ENCODE peak calls at places on chromosomes 2 and 18, in nine cellular contexts. M is heart left ventricle; G is left lung; D is IMR-90; X is astrocyte of the spinal cord; U is brain microvascular endothelial cell; J is astrocyte; W is CD8-positive, alpha-beta memory T cell; H is coronary artery. Z is an unnamed sample.
A peak's percentile ranks its signal among the peaks of the same experiment; 100 is the strongest.

GRCh38 chr18:80253871-80254492 is 6.7 kb upstream of the PARD6G start:
- DNase-seq in M (no peak), G (no peak), D (no peak), X (no peak), U (no peak), J (no peak), W (no peak), H (peak; percentile 35), Z (no peak)

GRCh38 chr18:8661754-8662573 is 43.4 kb upstream of the MTCL1 start:
- DNase-seq in M (no peak), G (no peak), D (peak; percentile 28), X (peak; percentile 76), U (peak; percentile 48), J (peak; percentile 67), W (no peak), H (no peak), Z (peak; percentile 42)

GRCh38 chr2:108949316-108950299 is 39.4 kb downstream of the EDAR start:
- DNase-seq in M (no peak), G (no peak), D (no peak), X (no peak), U (no peak), J (no peak), W (no peak), H (no peak), Z (no peak)

GRCh38 chr2:36477315-36477714 is 120.7 kb downstream of the FEZ2 start:
- DNase-seq in M (no peak), G (no peak), D (no peak), X (no peak), U (no peak), J (no peak), W (no peak), H (no peak), Z (no peak)

GRCh38 chr2:100106460-100106859 is 35.9 kb downstream of the AFF3 start:
- DNase-seq in M (no peak), G (no peak), D (peak; percentile 45), X (peak; percentile 32), U (no peak), J (no peak), W (no peak), H (no peak), Z (no peak)

GRCh38 chr2:232365621-232366321 is 12.8 kb upstream of the ALPP start:
- DNase-seq in M (no peak), G (no peak), D (peak; percentile 21), X (peak; percentile 19), U (peak; percentile 48), J (peak; percentile 42), W (no peak), H (no peak), Z (peak; percentile 50)

GRCh38 chr18:51275712-51276473 is 78.4 kb upstream of the MEX3C start:
- DNase-seq in M (peak; percentile 63), G (no peak), D (peak; percentile 0), X (peak; percentile 34), U (peak; percentile 44), J (no peak), W (no peak), H (no peak), Z (no peak)

GRCh38 chr2:43455735-43456642 is 139.8 kb downstream of the THADA start:
- DNase-seq in M (no peak), G (no peak), D (peak; percentile 75), X (peak; percentile 94), U (peak; percentile 67), J (peak; percentile 91), W (no peak), H (no peak), Z (peak; percentile 83)

GRCh38 chr2:7950035-7950612 is 731.7 kb upstream of the ID2 start:
- DNase-seq in M (no peak), G (no peak), D (no peak), X (no peak), U (peak; percentile 27), J (peak; percentile 14), W (no peak), H (no peak), Z (peak; percentile 8)

GRCh38 chr2:18436408-18437077 is 123.9 kb downstream of the RDH14 start:
- DNase-seq in M (no peak), G (no peak), D (peak; percentile 70), X (peak; percentile 43), U (peak; percentile 44), J (peak; percentile 62), W (no peak), H (no peak), Z (no peak)

GRCh38 chr2:121087117-121087516 is 197.9 kb downstream of the TFCP2L1 start:
- DNase-seq in M (no peak), G (no peak), D (no peak), X (no peak), U (no peak), J (no peak), W (no peak), H (no peak), Z (no peak)

GRCh38 chr2:167140767-167141166 is 252.5 kb downstream of the XIRP2 start:
- DNase-seq in M (peak; percentile 40), G (no peak), D (peak; percentile 100), X (peak; percentile 97), U (peak; percentile 99), J (peak; percentile 99), W (no peak), H (no peak), Z (peak; percentile 96)

GRCh38 chr18:55582325-55582724 is 5.7 kb downstream of the TCF4 start:
- DNase-seq in M (no peak), G (no peak), D (no peak), X (no peak), U (no peak), J (peak; percentile 47), W (no peak), H (no peak), Z (no peak)

GRCh38 chr2:128421861-128422311 is 103.2 kb upstream of the HS6ST1 start:
- DNase-seq in M (no peak), G (peak; percentile 12), D (no peak), X (no peak), U (no peak), J (no peak), W (no peak), H (peak; percentile 68), Z (no peak)

GRCh38 chr2:53422979-53423378 is 344.6 kb upstream of the CHAC2 start:
- DNase-seq in M (no peak), G (no peak), D (peak; percentile 59), X (peak; percentile 62), U (peak; percentile 42), J (peak; percentile 22), W (no peak), H (no peak), Z (peak; percentile 44)

GRCh38 chr2:47187124-47187523 is 32.0 kb upstream of the STPG4 start:
- DNase-seq in M (no peak), G (no peak), D (no peak), X (no peak), U (no peak), J (no peak), W (no peak), H (no peak), Z (no peak)

GRCh38 chr2:47190188-47190818 is 35.2 kb upstream of the STPG4 start:
- DNase-seq in M (no peak), G (no peak), D (peak; percentile 84), X (peak; percentile 87), U (peak; percentile 88), J (peak; percentile 85), W (no peak), H (no peak), Z (peak; percentile 70)

GRCh38 chr2:47194410-47194809 is 39.3 kb upstream of the STPG4 start:
- DNase-seq in M (no peak), G (no peak), D (no peak), X (no peak), U (no peak), J (no peak), W (no peak), H (no peak), Z (no peak)

GRCh38 chr2:47193607-47194006 is 38.5 kb upstream of the STPG4 start:
- DNase-seq in M (no peak), G (no peak), D (no peak), X (peak; percentile 43), U (no peak), J (peak; percentile 32), W (no peak), H (no peak), Z (no peak)

DNA sequence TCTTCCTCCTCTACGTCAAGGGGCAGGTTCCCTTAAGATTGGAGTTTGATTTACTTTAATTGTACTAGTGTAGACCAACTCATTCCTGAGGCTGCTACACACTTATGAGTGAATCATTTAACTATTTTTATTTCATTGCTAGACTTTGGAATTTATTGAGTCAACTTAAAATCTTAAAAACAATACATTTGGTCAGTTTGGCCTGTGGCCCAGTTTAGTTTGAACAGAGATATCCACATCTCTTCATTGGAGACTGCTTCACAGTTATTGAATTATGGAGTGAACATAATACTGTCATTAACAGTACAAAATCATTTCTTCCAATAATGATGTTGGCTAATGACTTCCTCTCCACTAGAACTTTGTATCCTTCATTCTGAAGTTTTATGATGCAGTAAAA is 34.5 kb upstream of the STPG4 start:
- DNase-seq in M (no peak), G (no peak), D (peak; percentile 93), X (peak; percentile 94), U (peak; percentile 91), J (peak; percentile 97), W (no peak), H (no peak), Z (peak; percentile 90)
- H3K4me3 ChIP-seq in M (no peak overlapping the region), G (no peak overlapping the region), D (no peak overlapping the region), X (no peak overlapping the region), U (no peak overlapping the region), J (peak overlapping the region; percentile 18), W (no peak overlapping the region), H (no peak overlapping the region), Z (no peak overlapping the region)

GRCh38 chr2:158191076-158191566 is 89.4 kb downstream of the UPP2 start:
- DNase-seq in M (no peak), G (no peak), D (no peak), X (peak; percentile 80), U (peak; percentile 20), J (peak; percentile 39), W (peak; percentile 57), H (no peak), Z (no peak)
- H3K4me3 ChIP-seq in M (no peak overlapping the region), G (no peak overlapping the region), D (no peak overlapping the region), X (no peak overlapping the region), U (peak overlapping the region; percentile 9), J (peak overlapping the region; percentile 44), W (no peak overlapping the region), H (peak overlapping the region; percentile 45), Z (no peak overlapping the region)

GRCh38 chr2:105737980-105738657 is 6.6 kb upstream of the NCK2 start:
- DNase-seq in M (no peak), G (no peak), D (no peak), X (peak; percentile 18), U (no peak), J (no peak), W (peak; percentile 71), H (no peak), Z (peak; percentile 30)
- H3K4me3 ChIP-seq in M (no peak overlapping the region), G (no peak overlapping the region), D (no peak overlapping the region), X (no peak overlapping the region), U (no peak overlapping the region), J (no peak overlapping the region), W (peak overlapping the region; percentile 40), H (no peak overlapping the region), Z (no peak overlapping the region)

DNA sequence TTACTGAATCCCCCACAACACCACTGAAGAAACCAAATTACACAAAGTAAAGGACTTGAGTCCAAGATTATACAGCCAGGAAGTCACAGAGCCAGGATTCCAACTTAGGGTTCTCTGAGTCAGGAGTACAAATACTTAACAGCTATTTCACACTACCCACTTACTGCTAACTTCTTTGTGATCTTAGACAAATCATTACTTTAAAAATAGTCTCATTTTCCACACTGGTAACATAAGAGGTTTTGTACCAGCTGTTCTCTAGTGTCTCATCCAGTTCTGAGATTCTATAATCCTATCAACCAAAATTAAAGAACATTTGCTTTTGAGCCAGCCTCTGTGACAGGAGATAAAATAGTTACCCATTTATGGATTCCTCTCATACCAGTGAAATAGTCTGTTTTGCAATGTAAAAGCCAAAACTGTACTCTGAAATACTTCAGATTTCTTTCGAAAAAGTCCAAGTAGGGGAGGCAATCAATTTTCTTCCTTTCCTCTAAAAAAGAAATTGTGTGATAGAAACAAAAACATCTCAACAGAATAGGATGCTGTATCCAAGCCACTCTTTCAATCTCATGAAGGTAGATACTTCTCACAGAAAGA is 157.6 kb downstream of the LRATD1 start:
- DNase-seq in M (no peak), G (no peak), D (no peak), X (no peak), U (no peak), J (peak; percentile 55), W (no peak), H (no peak), Z (peak; percentile 9)
- H3K4me3 ChIP-seq in M (no peak overlapping the region), G (no peak overlapping the region), D (no peak overlapping the region), X (no peak overlapping the region), U (no peak overlapping the region), J (no peak overlapping the region), W (no peak overlapping the region), H (no peak overlapping the region), Z (no peak overlapping the region)

Z was measured in foreskin fibroblast.